ENCODE peak calls at places on chromosomes 11 and 22, in six cellular contexts. B is tibial nerve, U is tibial artery, A is small intestine, T is OCI-LY7, W is A673. D is an unnamed sample. For H3K36me3 and H3K4me1, the result is how much of the 10 kb centered on the place peaks cover.

GRCh38 chr11:28483072-28483867 is 375.1 kb downstream of the METTL15 start:
- DNase-seq in B (no peak), U (no peak), A (no peak), T (no peak), W (no peak), D (no peak)

GRCh38 chr11:113862430-113862829 is 12.9 kb downstream of the USP28 start:
- DNase-seq in B (no peak), U (no peak), A (no peak), T (no peak), W (peak), D (no peak)

GRCh38 chr22:19018256-19018655 is 82.2 kb upstream of the PRODH start:
- DNase-seq in B (no peak), U (no peak), A (no peak), T (no peak), W (no peak), D (no peak)

GRCh38 chr11:96204366-96204659 is 138.7 kb downstream of the MAML2 start:
- DNase-seq in B (no peak), U (no peak), A (no peak), T (no peak), W (no peak), D (no peak)

GRCh38 chr11:93537767-93538261 is 5.4 kb downstream of the SMCO4 start:
- DNase-seq in B (no peak), U (peak), A (peak), T (no peak), W (no peak), D (no peak)

GRCh38 chr11:133942594-133942993 is 14.2 kb downstream of the IGSF9B start:
- DNase-seq in B (no peak), U (no peak), A (no peak), T (no peak), W (no peak), D (peak)

GRCh38 chr22:27986937-27987336 is 67.9 kb upstream of the PITPNB start:
- DNase-seq in B (no peak), U (peak), A (no peak), T (no peak), W (no peak), D (no peak)

GRCh38 chr11:34749666-34750659 is 129.1 kb downstream of the EHF start:
- DNase-seq in B (peak), U (peak), A (no peak), T (no peak), W (peak), D (no peak)

GRCh38 chr11:30497600-30497999 is 88.6 kb downstream of the MPPED2 start:
- DNase-seq in B (no peak), U (no peak), A (no peak), T (no peak), W (no peak), D (no peak)

GRCh38 chr11:127023991-127024390 is 23.4 kb upstream of the KIRREL3 start:
- DNase-seq in B (no peak), U (no peak), A (no peak), T (no peak), W (no peak), D (no peak)

GRCh38 chr11:81237139-81237538 is 1496.5 kb downstream of the FAM181B start:
- DNase-seq in B (no peak), U (no peak), A (peak), T (peak), W (peak), D (no peak)

GRCh38 chr11:93741882-93742226 is 382 bp downstream of the C11orf54 start:
- DNase-seq in B (no peak), U (no peak), A (peak), T (no peak), W (no peak), D (no peak)

GRCh38 chr11:125883375-125883774 is 4.1 kb upstream of the HYLS1 start:
- DNase-seq in B (no peak), U (no peak), A (peak), T (no peak), W (no peak), D (no peak)

GRCh38 chr11:118643142-118643994 is 36.0 kb downstream of the PHLDB1 start:
- DNase-seq in B (no peak), U (no peak), A (no peak), T (no peak), W (no peak), D (peak)

GRCh38 chr11:130217133-130217631 is 57.6 kb downstream of the ST14 start:
- DNase-seq in B (no peak), U (no peak), A (no peak), T (no peak), W (no peak), D (peak)

GRCh38 chr11:8382436-8383053 is 118.9 kb upstream of the LMO1 start:
- DNase-seq in B (no peak), U (no peak), A (no peak), T (no peak), W (peak), D (no peak)

GRCh38 chr11:32113637-32114203 is 22.8 kb downstream of the RCN1 start:
- DNase-seq in B (no peak), U (no peak), A (no peak), T (no peak), W (no peak), D (no peak)

GRCh38 chr22:44080936-44081853 is 57.1 kb downstream of the PARVB start:
- DNase-seq in B (peak), U (peak), A (peak), T (peak), W (peak), D (no peak)

GRCh38 chr22:28855355-28856094 is 27.8 kb upstream of the ZNRF3 start:
- DNase-seq in B (no peak), U (peak), A (peak), T (peak), W (peak), D (no peak)

GRCh38 chr22:47788461-47788860 is 1026.0 kb downstream of the TBC1D22A start:
- DNase-seq in B (no peak), U (no peak), A (no peak), T (no peak), W (no peak), D (peak)

GRCh38 chr22:22810018-22810427 is 77.6 kb upstream of the IGLL5 start:
- DNase-seq in B (no peak), U (no peak), A (peak), T (peak), W (peak), D (peak)

GRCh38 chr11:24890426-24890825 is 393.6 kb downstream of the LUZP2 start:
- DNase-seq in B (no peak), U (no peak), A (no peak), T (no peak), W (no peak), D (no peak)

GRCh38 chr22:44353063-44353440 is 40.3 kb upstream of the SHISAL1 start:
- DNase-seq in B (no peak), U (no peak), A (no peak), T (no peak), W (no peak), D (peak)

GRCh38 chr11:65650547-65651338 is 12.0 kb downstream of the RELA start:
- DNase-seq in B (no peak), U (no peak), A (no peak), T (no peak), W (no peak), D (peak)

GRCh38 chr11:100525635-100526034 is 161.5 kb upstream of the ARHGAP42 start:
- DNase-seq in B (no peak), U (no peak), A (no peak), T (no peak), W (peak), D (no peak)

GRCh38 chr22:40329021-40329456 is 17.3 kb upstream of the ADSL start:
- DNase-seq in B (no peak), U (no peak), A (no peak), T (no peak), W (no peak), D (no peak)

GRCh38 chr11:112518371-112518770 is 257.7 kb upstream of the PLET1 start:
- DNase-seq in B (no peak), U (no peak), A (no peak), T (no peak), W (no peak), D (no peak)

GRCh38 chr22:46667245-46667623 is 47.0 kb downstream of the GRAMD4 start:
- DNase-seq in B (no peak), U (no peak), A (no peak), T (no peak), W (no peak), D (peak)

GRCh38 chr22:46668116-46668515 is 47.9 kb downstream of the GRAMD4 start:
- DNase-seq in B (no peak), U (no peak), A (no peak), T (no peak), W (no peak), D (no peak)

GRCh38 chr22:46665751-46666280 is 45.6 kb downstream of the GRAMD4 start:
- DNase-seq in B (no peak), U (no peak), A (no peak), T (no peak), W (no peak), D (peak)

GRCh38 chr22:46665151-46665695 is 45.0 kb downstream of the GRAMD4 start:
- DNase-seq in B (no peak), U (no peak), A (no peak), T (no peak), W (no peak), D (no peak)

GRCh38 chr22:46666577-46667244 is 46.5 kb downstream of the GRAMD4 start:
- DNase-seq in B (no peak), U (no peak), A (no peak), T (no peak), W (no peak), D (peak)
- H3K27ac ChIP-seq in B (no peak), U (no peak), A (no peak), T (no peak), W (no peak), D (no peak)

GRCh38 chr11:20090654-20091374 is 69.5 kb downstream of the DBX1 start:
- DNase-seq in B (no peak), U (no peak), A (no peak), T (no peak), W (no peak), D (no peak)
- H3K36me3 ChIP-seq in B (under half), U (half or more), A (under half), T (under half), W (under half), D (under half)

DNA sequence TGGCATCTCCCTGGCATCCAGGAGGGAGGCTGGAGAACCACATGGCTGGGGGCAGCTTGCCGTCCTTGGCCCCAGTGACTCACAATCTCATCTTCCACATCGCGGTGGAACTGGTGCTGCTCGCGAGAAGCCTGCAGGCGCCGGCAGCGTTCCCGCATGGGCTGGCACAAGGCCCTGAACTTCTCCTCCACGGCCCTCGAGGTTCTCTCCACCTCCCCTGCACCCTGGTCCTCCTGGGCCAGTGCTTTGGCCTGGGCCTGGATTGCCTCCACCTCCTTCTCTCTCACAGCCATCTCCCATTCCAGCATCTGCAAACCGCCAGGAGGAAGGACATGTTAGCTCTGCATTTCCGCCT is 16.3 kb upstream of the RBM4B start:
- DNase-seq in B (no peak), U (no peak), A (no peak), T (no peak), W (no peak), D (peak)
- H3K4me1 ChIP-seq in B (under half), U (under half), A (under half), T (under half), W (under half), D (under half)

DNA sequence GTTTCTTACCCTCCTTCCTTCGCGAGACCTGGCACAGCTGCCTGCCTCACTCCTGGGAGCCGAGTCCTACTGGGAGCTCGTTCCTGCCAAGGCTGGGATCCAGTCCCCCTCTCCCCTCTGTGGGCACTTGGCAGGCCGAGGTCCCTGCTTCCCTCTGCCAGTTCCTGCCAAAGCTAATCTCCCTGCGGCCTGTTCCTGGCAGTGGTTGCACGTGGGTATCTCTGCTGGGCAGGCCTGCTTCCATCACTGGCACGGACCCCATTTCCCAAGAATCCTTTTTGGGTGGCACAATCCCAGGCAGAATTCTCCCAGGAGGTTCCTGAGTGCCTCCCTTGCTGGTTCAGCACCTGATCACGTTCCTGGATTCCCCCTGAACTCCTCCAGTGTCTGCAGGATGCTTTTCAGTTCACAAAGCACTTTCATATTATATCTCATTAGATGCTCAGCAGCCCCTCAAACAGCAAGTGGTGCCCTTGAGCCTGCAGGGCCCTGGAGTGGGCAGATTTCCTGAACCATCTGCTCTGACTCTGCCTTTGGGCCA is 96.5 kb downstream of the RRM1 start:
- DNase-seq in B (no peak), U (peak), A (no peak), T (no peak), W (no peak), D (peak)
- H3K27ac ChIP-seq in B (no peak), U (peak), A (no peak), T (no peak), W (no peak), D (no peak)

GRCh38 chr11:131763193-131763890 is 392.9 kb downstream of the NTM start:
- DNase-seq in B (no peak), U (no peak), A (no peak), T (no peak), W (peak), D (no peak)
- H3K36me3 ChIP-seq in B (under half), U (under half), A (under half), T (under half), W (under half), D (under half)

DNA sequence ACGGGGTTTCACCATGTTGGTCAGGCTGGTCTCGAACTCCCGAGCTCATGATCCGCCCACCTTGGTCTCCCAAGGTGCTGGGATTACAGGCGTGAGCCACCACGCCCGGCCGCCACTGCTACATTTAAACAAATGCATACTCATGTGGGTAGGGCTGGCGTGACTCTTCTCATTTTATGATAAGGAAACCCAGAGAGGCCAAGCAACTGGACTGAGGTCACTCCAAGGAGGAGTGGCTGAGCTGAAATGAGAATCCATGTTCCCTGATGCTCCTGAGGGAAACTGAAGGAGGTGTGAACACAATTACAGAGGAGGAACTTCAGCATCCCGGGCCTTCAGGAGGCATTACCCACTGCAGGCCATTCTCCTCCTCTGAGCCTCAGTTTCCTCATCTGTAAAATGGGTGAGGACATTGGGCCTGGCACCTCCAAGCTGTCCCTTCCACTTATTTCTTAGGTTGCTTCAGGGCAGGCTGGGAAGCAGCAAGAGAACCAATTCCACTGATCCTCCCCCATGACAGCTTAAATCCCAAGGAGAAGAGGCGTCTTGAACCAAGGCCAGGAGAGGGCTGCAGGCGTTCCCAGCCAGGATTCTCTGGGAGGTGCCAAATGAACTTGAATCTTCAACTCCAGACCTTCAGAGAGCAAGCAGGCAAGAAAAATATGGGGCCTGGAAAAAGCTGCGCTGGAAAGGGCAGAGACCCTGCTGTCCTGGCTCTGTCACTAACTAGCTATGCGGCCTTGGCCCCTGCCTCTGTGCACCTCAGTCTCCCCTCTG is 2.9 kb downstream of the TST start:
- DNase-seq in B (no peak), U (no peak), A (peak), T (no peak), W (no peak), D (peak)
- H3K4me1 ChIP-seq in B (under half), U (under half), A (under half), T (under half), W (under half), D (under half)

DNA sequence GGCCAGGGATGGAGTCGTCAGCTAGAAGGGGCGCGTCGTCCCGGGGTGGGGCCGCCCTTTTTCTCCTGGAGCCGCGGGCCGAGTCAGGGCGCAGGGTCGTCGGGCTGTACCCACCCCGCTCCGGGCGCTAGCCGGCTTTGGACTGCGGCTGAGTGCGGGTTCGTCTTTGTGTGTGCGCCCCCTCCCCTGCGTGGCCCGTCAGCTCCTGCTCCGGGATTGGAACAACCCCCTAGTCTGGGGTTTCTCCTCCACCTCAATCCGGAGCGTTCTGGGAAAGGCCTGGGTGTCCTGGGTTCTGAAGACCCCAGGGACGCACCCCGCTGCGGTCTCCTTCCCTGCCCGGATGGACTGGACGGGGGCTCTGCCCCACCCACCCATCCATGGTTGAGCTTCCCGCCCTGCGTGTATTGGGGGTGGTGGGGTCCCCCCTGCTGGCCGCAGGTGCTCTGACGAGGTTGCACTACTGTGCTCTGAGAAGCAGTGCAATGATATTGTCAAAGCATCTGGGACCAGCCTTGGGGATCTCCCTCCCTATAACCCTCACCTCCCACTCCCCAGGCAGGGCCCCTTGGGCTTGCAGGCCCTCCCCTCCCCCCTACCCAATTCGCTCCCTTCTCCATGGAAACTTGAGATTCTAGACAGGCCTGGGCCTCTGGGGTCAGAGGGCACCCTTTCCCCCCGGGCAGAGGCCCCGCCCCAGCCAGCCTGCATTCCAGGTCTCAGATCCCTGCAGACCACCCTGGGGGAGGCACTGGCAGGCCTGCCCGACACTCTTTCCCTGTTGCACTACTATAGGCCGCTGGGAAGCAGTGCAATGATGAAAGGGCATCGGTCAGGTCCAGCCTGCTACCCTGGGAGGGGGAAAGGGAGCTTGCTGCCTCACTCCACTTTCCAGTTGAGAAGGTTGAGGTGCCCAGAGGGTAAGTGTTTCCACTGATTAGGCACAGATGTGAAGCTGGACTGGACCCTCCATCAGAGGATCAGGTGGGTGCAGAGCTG is 10.7 kb downstream of the SDF2L1 start:
- DNase-seq in B (no peak), U (no peak), A (no peak), T (peak), W (no peak), D (no peak)
- H3K27ac ChIP-seq in B (no peak), U (no peak), A (no peak), T (peak), W (peak), D (no peak)

GRCh38 chr11:78869293-78869692 is 294.6 kb upstream of the NARS2 start:
- DNase-seq in B (no peak), U (no peak), A (no peak), T (no peak), W (no peak), D (no peak)
- H3K36me3 ChIP-seq in B (under half), U (under half), A (under half), T (under half), W (under half), D (under half)

GRCh38 chr11:124643042-124643604 is 20.5 kb downstream of the TBRG1 start:
- DNase-seq in B (no peak), U (no peak), A (no peak), T (no peak), W (no peak), D (no peak)

GRCh38 chr11:124646148-124646547 is 23.5 kb downstream of the TBRG1 start:
- DNase-seq in B (no peak), U (no peak), A (no peak), T (peak), W (no peak), D (no peak)

GRCh38 chr11:124643605-124644425 is 21.2 kb downstream of the TBRG1 start:
- DNase-seq in B (no peak), U (no peak), A (no peak), T (no peak), W (no peak), D (no peak)

GRCh38 chr11:124644426-124645280 is 22.0 kb downstream of the TBRG1 start:
- DNase-seq in B (peak), U (peak), A (peak), T (peak), W (peak), D (no peak)

DNA sequence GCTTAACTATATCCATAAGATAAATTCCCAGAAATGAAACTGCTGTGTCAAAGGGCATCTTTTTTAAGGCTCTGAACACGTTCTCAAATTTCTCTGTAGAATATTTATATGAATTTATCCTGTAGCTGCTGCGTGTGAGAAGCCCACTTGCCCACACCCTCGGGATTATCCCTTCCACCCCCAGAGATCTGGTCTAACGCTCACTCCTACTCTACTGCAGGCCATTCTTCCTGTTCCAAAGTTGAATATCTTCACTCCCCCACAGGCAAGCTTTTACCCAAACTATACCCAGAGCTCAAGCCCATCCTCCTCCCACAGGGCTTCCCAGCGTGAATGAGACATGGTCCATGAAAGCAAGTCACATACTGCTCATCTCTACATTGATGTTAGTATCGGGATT is 24.9 kb downstream of the SIAE start:
- DNase-seq in B (no peak), U (no peak), A (no peak), T (no peak), W (no peak), D (no peak)
- H3K4me1 ChIP-seq in B (under half), U (under half), A (under half), T (under half), W (under half), D (under half)

D was measured in kidney.